ENCODE peak calls at places on chromosomes 5 and 9, in nine cellular contexts. J is Peyer's patch, S is A549, H is endothelial cell of umbilical vein, G is upper lobe of left lung, K is body of pancreas, M is prostate gland, D is thyroid gland, B is NB4. W is an unnamed sample.

GRCh38 chr9:129987941-129988340 is 55.0 kb downstream of the FNBP1 start:
- DNase-seq in J (no peak), S (no peak), H (no peak), G (no peak), K (no peak), M (no peak), D (no peak), B (no peak), W (no peak)

GRCh38 chr5:80934751-80935150 is 25.4 kb upstream of the RASGRF2 start:
- DNase-seq in J (no peak), S (no peak), H (no peak), G (no peak), K (no peak), M (no peak), D (no peak), B (no peak), W (no peak)

GRCh38 chr9:36479086-36479485 is 79.0 kb upstream of the RNF38 start:
- DNase-seq in J (no peak), S (no peak), H (no peak), G (no peak), K (no peak), M (no peak), D (no peak), B (no peak), W (no peak)

GRCh38 chr5:107565791-107566536 is 104.8 kb downstream of the EFNA5 start:
- DNase-seq in J (no peak), S (no peak), H (peak), G (no peak), K (no peak), M (no peak), D (no peak), B (no peak), W (no peak)

GRCh38 chr9:127140181-127140580 is 17.7 kb upstream of the ANGPTL2 start:
- DNase-seq in J (no peak), S (no peak), H (no peak), G (no peak), K (no peak), M (no peak), D (no peak), B (no peak), W (no peak)

GRCh38 chr5:151820903-151821302 is 49.1 kb downstream of the G3BP1 start:
- DNase-seq in J (no peak), S (no peak), H (no peak), G (no peak), K (no peak), M (no peak), D (no peak), B (no peak), W (no peak)

GRCh38 chr5:51225671-51226419 is 157.4 kb upstream of the ISL1 start:
- DNase-seq in J (no peak), S (no peak), H (no peak), G (no peak), K (peak), M (no peak), D (peak), B (no peak), W (no peak)

GRCh38 chr9:136337416-136338395 is 10.4 kb downstream of the GPSM1 start:
- DNase-seq in J (no peak), S (no peak), H (no peak), G (no peak), K (no peak), M (no peak), D (no peak), B (no peak), W (no peak)

GRCh38 chr9:96691326-96691725 is 36.2 kb upstream of the PRXL2C start:
- DNase-seq in J (no peak), S (no peak), H (no peak), G (no peak), K (no peak), M (no peak), D (no peak), B (no peak), W (no peak)

GRCh38 chr5:133289686-133290367 is 238.0 kb downstream of the HSPA4 start:
- DNase-seq in J (no peak), S (no peak), H (no peak), G (no peak), K (peak), M (peak), D (no peak), B (no peak), W (no peak)

GRCh38 chr5:158246661-158247060 is 387.7 kb upstream of the CLINT1 start:
- DNase-seq in J (no peak), S (no peak), H (no peak), G (no peak), K (no peak), M (no peak), D (no peak), B (no peak), W (no peak)

GRCh38 chr9:124657526-124657925 is 113.6 kb downstream of the NR6A1 start:
- DNase-seq in J (no peak), S (no peak), H (no peak), G (no peak), K (no peak), M (no peak), D (no peak), B (peak), W (no peak)

GRCh38 chr5:1429066-1429465 is 16.2 kb downstream of the SLC6A3 start:
- DNase-seq in J (peak), S (no peak), H (no peak), G (no peak), K (no peak), M (no peak), D (no peak), B (no peak), W (no peak)

GRCh38 chr5:171299851-171300250 is 9.2 kb upstream of the TLX3 start:
- DNase-seq in J (no peak), S (no peak), H (no peak), G (no peak), K (no peak), M (no peak), D (no peak), B (no peak), W (no peak)

GRCh38 chr5:124527220-124527991 is 219.0 kb downstream of the ZNF608 start:
- DNase-seq in J (no peak), S (no peak), H (no peak), G (no peak), K (no peak), M (no peak), D (peak), B (no peak), W (no peak)

GRCh38 chr5:143605403-143606005 is 202.0 kb upstream of the NR3C1 start:
- DNase-seq in J (no peak), S (no peak), H (no peak), G (peak), K (no peak), M (no peak), D (no peak), B (peak), W (peak)

GRCh38 chr9:130997925-130998595 is 10.9 kb upstream of the LAMC3 start:
- DNase-seq in J (peak), S (peak), H (peak), G (peak), K (peak), M (no peak), D (peak), B (peak), W (peak)

GRCh38 chr9:79300153-79300552 is 271.6 kb upstream of the TLE4 start:
- DNase-seq in J (no peak), S (no peak), H (no peak), G (no peak), K (no peak), M (no peak), D (no peak), B (no peak), W (no peak)

GRCh38 chr5:150404121-150404990 is 8.4 kb downstream of the CD74 start:
- DNase-seq in J (no peak), S (no peak), H (no peak), G (no peak), K (no peak), M (no peak), D (no peak), B (no peak), W (no peak)

GRCh38 chr5:150401076-150401375 is 11.7 kb downstream of the CD74 start:
- DNase-seq in J (no peak), S (no peak), H (no peak), G (no peak), K (no peak), M (no peak), D (no peak), B (peak), W (no peak)

GRCh38 chr5:150401376-150402201 is 11.1 kb downstream of the CD74 start:
- DNase-seq in J (no peak), S (no peak), H (no peak), G (no peak), K (no peak), M (no peak), D (no peak), B (no peak), W (no peak)

GRCh38 chr5:150402226-150402773 is 10.4 kb downstream of the CD74 start:
- DNase-seq in J (no peak), S (no peak), H (no peak), G (no peak), K (no peak), M (no peak), D (no peak), B (no peak), W (no peak)

GRCh38 chr5:150402901-150403342 is 9.8 kb downstream of the CD74 start:
- DNase-seq in J (no peak), S (no peak), H (no peak), G (no peak), K (no peak), M (no peak), D (no peak), B (no peak), W (no peak)
- TF ChIP-seq POLR2A in J (no peak), S (no peak), H (no peak), G (no peak), K (no peak), M (no peak), D (no peak), B (no peak), W (no peak)

DNA sequence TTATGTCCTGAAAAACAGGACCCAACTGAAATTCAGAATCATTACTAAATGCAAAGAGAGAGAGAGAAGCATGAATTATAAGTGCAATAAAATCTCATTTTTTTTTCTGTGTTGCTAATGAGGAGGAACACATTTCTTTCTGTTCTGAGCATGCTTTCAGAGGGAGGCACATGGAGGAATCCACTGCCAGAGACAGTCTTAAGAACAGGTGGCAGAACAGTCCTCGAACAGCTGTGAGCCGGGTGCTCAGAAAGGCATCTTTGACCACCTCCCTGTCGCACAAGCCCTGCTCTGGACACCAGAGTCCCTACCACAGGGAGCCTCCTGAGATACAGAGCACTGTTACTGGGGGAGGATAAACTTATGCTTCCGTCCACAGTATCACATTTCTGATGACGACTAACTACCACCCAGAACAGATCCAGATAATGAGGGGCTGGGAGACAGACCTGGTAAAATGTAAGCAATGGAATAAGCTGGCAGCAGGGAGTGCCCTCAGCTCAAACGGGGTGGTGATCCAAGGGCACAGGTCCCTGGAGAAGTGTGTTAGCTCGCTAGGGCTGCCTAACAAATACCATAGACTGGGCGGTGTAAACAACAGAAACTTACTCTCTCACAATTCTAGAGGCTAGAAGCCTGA is 134.0 kb downstream of the SLC1A3 start:
- DNase-seq in J (no peak), S (no peak), H (no peak), G (no peak), K (peak), M (no peak), D (no peak), B (no peak), W (no peak)
- TF ChIP-seq POLR2A in J (no peak), S (no peak), H (no peak), G (no peak), K (peak), M (no peak), D (no peak), B (no peak), W (no peak)

DNA sequence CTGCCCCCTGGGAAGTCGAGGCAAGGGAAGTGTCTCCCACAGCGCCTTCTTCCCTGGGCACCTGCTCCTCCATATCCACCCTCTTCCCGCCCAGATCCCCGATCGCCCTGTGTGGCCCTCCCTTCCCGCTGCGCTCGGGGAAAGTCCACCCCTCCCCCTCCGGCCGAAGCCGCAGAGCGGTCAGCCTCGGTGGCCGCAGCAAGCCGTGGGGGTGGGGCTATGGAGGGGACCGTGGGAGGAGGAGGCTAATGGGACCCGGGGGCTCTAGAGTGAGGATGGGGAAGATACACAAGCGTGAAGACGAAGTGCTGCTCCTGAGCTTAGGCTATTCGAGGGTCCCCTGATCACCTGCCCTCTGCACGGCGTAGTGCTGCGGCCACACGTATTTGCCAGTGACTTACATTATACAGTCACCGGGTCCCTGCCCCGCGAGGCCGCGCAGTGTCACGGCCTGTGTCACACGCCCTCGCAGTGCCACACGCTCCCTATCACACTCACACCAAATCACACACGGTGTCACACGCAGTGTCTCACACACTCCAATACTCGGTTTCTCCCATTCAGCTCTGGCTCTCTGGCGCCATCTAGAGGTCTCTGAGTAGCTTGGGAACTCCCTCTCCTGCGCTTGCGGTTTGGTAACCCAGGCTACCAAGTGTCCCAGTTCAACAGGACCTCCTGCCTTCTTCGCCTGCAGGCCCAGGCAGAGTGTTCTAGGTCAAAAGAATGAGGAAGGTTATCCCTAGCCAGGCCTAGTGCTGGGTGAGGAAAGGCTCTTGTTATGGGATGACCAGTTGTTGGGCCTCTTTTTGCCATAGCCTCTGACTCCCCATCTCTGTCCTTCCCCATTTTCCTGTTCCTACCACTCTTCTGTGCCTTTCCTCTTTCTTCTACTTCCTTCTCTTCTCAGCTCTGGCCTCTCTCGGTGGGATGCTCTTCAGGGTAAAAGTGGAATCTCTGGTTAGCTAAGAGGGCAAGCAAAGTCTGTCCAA is 855 bp upstream of the PCDH1 start:
- DNase-seq in J (peak), S (peak), H (peak), G (peak), K (peak), M (peak), D (peak), B (peak), W (peak)
- TF ChIP-seq POLR2A in J (no peak), S (no peak), H (no peak), G (no peak), K (no peak), M (peak), D (no peak), B (no peak), W (no peak)

DNA sequence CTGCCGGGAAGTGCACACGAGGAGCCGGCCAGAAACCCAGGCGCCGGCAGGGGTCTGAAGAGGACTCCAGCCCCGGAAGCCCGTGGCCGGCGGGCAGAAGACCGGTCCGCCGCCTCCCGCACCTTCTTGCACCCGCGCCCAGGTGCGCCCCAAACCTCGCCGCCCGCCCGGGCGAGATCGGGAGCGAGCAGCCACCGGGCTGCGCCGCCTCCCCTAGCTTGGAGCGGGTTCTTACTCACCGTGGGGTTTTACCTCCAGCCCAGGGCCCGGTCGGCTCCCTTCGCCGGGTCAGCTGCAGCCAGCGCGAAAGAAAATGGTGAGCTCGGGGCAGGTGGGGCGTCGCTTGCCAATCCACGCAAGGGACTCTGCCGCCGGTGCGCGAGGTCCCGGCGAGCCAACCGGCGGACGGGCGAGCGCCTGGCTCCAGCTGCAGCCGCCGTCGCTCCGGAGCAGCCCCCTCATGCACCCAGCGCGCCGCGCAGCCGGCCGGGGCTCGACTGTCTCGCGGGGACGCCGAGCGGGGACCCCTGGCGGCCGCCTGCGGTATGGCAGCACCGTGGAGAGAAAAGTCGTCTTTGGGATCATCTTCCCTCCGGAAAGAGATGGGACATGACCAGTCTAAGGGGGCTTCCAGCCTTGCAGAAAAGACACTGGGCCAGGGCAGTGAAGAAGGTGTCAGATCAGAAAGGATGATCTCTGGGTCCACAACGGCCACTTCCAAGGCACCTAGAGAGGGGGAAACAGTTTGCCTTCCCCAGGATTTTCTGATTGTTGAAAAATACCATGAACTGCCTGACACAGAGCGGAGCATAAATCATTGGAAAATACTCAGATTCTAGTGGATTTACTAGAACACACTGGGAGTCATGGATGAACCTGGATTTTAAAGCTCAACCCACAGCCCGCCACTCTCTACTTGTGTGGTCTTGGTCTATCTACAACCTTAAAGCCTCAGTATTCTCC is at the start of gene MOB3B:
- DNase-seq in J (peak), S (peak), H (peak), G (peak), K (peak), M (peak), D (peak), B (peak), W (peak)
- TF ChIP-seq POLR2A in J (peak), S (peak), H (no peak), G (no peak), K (no peak), M (no peak), D (peak), B (no peak), W (peak)

DNA sequence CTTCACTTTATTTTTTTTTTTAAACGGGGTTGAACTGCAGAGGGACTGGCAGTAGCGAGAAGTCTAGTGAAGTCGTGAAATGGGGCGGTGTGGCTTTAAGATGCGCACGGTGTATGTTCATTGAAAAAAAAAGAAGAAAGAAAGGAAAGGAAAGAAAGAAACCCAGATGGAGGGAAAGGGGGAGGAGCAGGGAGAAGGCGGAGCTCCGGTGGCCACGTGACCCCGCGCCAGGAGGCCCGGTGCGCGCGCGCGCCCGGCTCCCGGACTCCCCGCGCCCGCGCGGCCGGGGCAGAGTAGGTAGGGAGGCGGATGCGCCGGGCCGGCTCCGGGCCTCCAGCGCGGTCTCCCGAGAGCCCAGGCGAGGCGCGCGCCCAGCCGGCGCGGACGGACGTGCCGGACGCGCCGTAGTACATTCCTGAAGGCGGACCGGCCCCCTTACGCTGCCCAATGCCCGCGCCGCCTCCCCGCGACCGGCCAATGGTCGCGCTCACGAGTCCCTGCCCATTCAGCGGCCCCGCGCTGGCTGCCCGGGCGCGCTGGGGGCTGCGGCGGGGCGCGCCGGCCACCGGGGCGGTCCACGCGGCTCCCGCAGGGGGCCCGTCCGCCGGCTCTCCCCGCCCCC is 6.0 kb downstream of the PTCH1 start:
- DNase-seq in J (peak), S (peak), H (peak), G (peak), K (peak), M (peak), D (peak), B (peak), W (peak)
- TF ChIP-seq POLR2A in J (peak), S (no peak), H (peak), G (no peak), K (peak), M (peak), D (peak), B (peak), W (peak)

DNA sequence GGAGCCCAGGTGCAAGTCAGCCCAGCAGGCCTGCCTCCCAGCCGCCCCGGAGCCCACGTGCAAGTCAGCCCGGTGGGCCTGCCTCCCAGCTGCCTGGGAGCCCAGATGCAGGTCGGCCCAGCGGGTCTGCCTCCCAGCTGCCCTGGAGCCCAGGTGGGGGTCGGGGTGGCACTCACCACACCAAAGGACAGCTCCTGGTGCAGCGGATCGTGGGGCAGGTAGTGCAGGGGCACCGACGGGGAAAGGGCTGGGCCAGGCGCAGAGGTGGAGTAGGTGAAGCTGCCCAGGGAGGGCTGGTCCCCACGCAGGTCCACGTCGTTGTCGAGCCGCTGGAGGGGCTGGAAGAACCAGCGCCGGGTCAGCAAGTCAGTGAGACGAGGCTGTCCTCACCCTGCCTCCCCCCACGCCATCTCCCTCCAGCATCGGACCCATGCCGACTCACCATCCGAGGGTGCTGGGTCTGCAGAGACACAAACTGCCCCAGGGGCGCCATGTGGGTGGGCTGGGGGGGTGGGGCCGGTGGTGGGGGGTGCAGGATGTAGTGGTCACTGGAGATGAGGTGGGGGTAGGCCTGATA is 6.7 kb downstream of the RNF44 start:
- DNase-seq in J (no peak), S (no peak), H (no peak), G (no peak), K (no peak), M (no peak), D (peak), B (no peak), W (no peak)
- TF ChIP-seq POLR2A in J (no peak), S (no peak), H (no peak), G (no peak), K (no peak), M (no peak), D (no peak), B (no peak), W (no peak)

DNA sequence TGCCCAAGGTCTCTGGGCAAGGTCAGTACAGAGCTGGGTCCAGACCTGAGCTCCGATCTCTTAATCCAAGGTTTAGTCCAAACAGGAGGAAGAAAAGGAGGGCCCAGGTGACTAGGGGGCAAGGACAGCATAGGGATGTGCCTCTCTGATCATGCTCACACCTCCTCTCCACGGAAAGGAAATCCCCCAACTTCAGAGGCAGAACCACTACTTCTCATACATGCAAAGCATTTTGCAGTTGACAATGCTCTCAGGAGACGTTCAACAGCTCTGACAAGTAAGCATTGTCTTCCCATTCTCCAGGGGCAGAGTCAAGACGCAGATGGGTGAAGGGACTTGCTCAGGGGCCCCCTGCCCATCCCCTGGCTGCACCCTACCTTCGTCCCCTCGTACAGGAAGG is 8.7 kb upstream of the CORO2A start:
- DNase-seq in J (no peak), S (no peak), H (no peak), G (no peak), K (no peak), M (no peak), D (no peak), B (no peak), W (no peak)
- TF ChIP-seq POLR2A in J (no peak), S (no peak), H (no peak), G (no peak), K (no peak), M (no peak), D (no peak), B (no peak), W (no peak)

W was measured in gastrocnemius medialis.